ENCODE peak calls at places on chromosome 17, in four cellular contexts. One of them, this sample, is unnamed.

GRCh38 chr17:78329263-78330059 is 30.4 kb downstream of the SOCS3 start:
- DNase-seq in HL-60: peak; percentile 47
- DNase-seq in GM23338: no peak
- DNase-seq in HCT116: peak; percentile 76
- DNase-seq in this sample: no peak

GRCh38 chr17:73972056-73972455 is 231.4 kb upstream of the RPL38 start:
- DNase-seq in HL-60: no peak
- DNase-seq in GM23338: no peak
- DNase-seq in HCT116: no peak
- DNase-seq in this sample: no peak

GRCh38 chr17:35972066-35972465 is 9.2 kb downstream of the CCL16 start:
- DNase-seq in HL-60: no peak
- DNase-seq in GM23338: no peak
- DNase-seq in HCT116: no peak
- DNase-seq in this sample: no peak

GRCh38 chr17:79843917-79844815 is 4.9 kb upstream of the CBX4 start:
- DNase-seq in HL-60: no peak
- DNase-seq in GM23338: peak; percentile 78
- DNase-seq in HCT116: no peak
- DNase-seq in this sample: no peak

GRCh38 chr17:2030779-2031163 is 818 bp downstream of the DPH1 start:
- DNase-seq in HL-60: no peak
- DNase-seq in GM23338: no peak
- DNase-seq in HCT116: peak; percentile 79
- DNase-seq in this sample: peak; percentile 64

GRCh38 chr17:76681222-76682137 is 29.3 kb downstream of the MXRA7 start:
- DNase-seq in HL-60: peak; percentile 75
- DNase-seq in GM23338: peak; percentile 90
- DNase-seq in HCT116: peak; percentile 56
- DNase-seq in this sample: peak; percentile 78

GRCh38 chr17:13476722-13477121 is 125.0 kb downstream of the HS3ST3A1 start:
- DNase-seq in HL-60: no peak
- DNase-seq in GM23338: no peak
- DNase-seq in HCT116: no peak
- DNase-seq in this sample: no peak

GRCh38 chr17:70059076-70059475 is 15.9 kb upstream of the KCNJ16 start:
- DNase-seq in HL-60: no peak
- DNase-seq in GM23338: no peak
- DNase-seq in HCT116: no peak
- DNase-seq in this sample: no peak

GRCh38 chr17:64146418-64147109 is 16.6 kb upstream of the ERN1 start:
- DNase-seq in HL-60: peak; percentile 54
- DNase-seq in GM23338: peak; percentile 57
- DNase-seq in HCT116: no peak
- DNase-seq in this sample: peak; percentile 46

GRCh38 chr17:45425125-45425983 is 7.3 kb downstream of the ARHGAP27 start:
- DNase-seq in HL-60: peak; percentile 72
- DNase-seq in GM23338: peak; percentile 93
- DNase-seq in HCT116: peak; percentile 98
- DNase-seq in this sample: peak; percentile 74

GRCh38 chr17:44112284-44113280 is 10.9 kb downstream of the HDAC5 start:
- DNase-seq in HL-60: peak; percentile 2
- DNase-seq in GM23338: no peak
- DNase-seq in HCT116: no peak
- DNase-seq in this sample: no peak

GRCh38 chr17:78806451-78806850 is 24.4 kb upstream of the CYTH1 start:
- DNase-seq in HL-60: peak; percentile 23
- DNase-seq in GM23338: no peak
- DNase-seq in HCT116: no peak
- DNase-seq in this sample: no peak

GRCh38 chr17:21288581-21289017 is 4.1 kb downstream of the MAP2K3 start:
- DNase-seq in HL-60: peak; percentile 68
- DNase-seq in GM23338: no peak
- DNase-seq in HCT116: no peak
- DNase-seq in this sample: no peak

GRCh38 chr17:66789093-66789492 is 45.8 kb upstream of the CACNG5 start:
- DNase-seq in HL-60: no peak
- DNase-seq in GM23338: no peak
- DNase-seq in HCT116: no peak
- DNase-seq in this sample: no peak

GRCh38 chr17:67016039-67016762 is 28.2 kb upstream of the CACNG1 start:
- DNase-seq in HL-60: no peak
- DNase-seq in GM23338: peak; percentile 73
- DNase-seq in HCT116: no peak
- DNase-seq in this sample: no peak

GRCh38 chr17:66652840-66653507 is 181.9 kb upstream of the CACNG5 start:
- DNase-seq in HL-60: no peak
- DNase-seq in GM23338: no peak
- DNase-seq in HCT116: no peak
- DNase-seq in this sample: no peak

GRCh38 chr17:58336456-58337094 is 8.0 kb upstream of the TSPOAP1 start:
- DNase-seq in HL-60: peak; percentile 62
- DNase-seq in GM23338: no peak
- DNase-seq in HCT116: no peak
- DNase-seq in this sample: no peak

GRCh38 chr17:69637399-69638165 is 223.1 kb downstream of the MAP2K6 start:
- DNase-seq in HL-60: no peak
- DNase-seq in GM23338: no peak
- DNase-seq in HCT116: no peak
- DNase-seq in this sample: no peak

GRCh38 chr17:34580685-34581445 is 1.5 kb downstream of the TMEM132E start:
- DNase-seq in HL-60: no peak
- DNase-seq in GM23338: peak; percentile 56
- DNase-seq in HCT116: no peak
- DNase-seq in this sample: peak; percentile 49

GRCh38 chr17:68682913-68683312 is 81.7 kb upstream of the FAM20A start:
- DNase-seq in HL-60: no peak
- DNase-seq in GM23338: no peak
- DNase-seq in HCT116: no peak
- DNase-seq in this sample: no peak

GRCh38 chr17:68972119-68972704 is 17.0 kb upstream of the ABCA8 start:
- DNase-seq in HL-60: peak; percentile 20
- DNase-seq in GM23338: peak; percentile 65
- DNase-seq in HCT116: peak; percentile 15
- DNase-seq in this sample: no peak

GRCh38 chr17:6843241-6843890 is 11.8 kb upstream of the TEKT1 start:
- DNase-seq in HL-60: no peak
- DNase-seq in GM23338: peak; percentile 80
- DNase-seq in HCT116: peak; percentile 48
- DNase-seq in this sample: peak; percentile 19

GRCh38 chr17:21079196-21079595 is 36.4 kb upstream of the USP22 start:
- DNase-seq in HL-60: no peak
- DNase-seq in GM23338: no peak
- DNase-seq in HCT116: no peak
- DNase-seq in this sample: no peak

GRCh38 chr17:65022751-65023421 is 33.7 kb downstream of the GNA13 start:
- DNase-seq in HL-60: no peak
- DNase-seq in GM23338: no peak
- DNase-seq in HCT116: peak; percentile 32
- DNase-seq in this sample: no peak

GRCh38 chr17:51434434-51435170 is 174.3 kb downstream of the UTP18 start:
- DNase-seq in HL-60: no peak
- DNase-seq in GM23338: no peak
- DNase-seq in HCT116: peak; percentile 83
- DNase-seq in this sample: peak; percentile 10

GRCh38 chr17:75405365-75406221 is at the start of gene GRB2:
- DNase-seq in HL-60: peak; percentile 99
- DNase-seq in GM23338: peak; percentile 97
- DNase-seq in HCT116: peak; percentile 94
- DNase-seq in this sample: peak; percentile 100
- TF ChIP-seq REST in HL-60: no peak
- TF ChIP-seq REST in GM23338: no peak
- TF ChIP-seq REST in HCT116: no peak
- TF ChIP-seq REST in this sample: no peak

DNA sequence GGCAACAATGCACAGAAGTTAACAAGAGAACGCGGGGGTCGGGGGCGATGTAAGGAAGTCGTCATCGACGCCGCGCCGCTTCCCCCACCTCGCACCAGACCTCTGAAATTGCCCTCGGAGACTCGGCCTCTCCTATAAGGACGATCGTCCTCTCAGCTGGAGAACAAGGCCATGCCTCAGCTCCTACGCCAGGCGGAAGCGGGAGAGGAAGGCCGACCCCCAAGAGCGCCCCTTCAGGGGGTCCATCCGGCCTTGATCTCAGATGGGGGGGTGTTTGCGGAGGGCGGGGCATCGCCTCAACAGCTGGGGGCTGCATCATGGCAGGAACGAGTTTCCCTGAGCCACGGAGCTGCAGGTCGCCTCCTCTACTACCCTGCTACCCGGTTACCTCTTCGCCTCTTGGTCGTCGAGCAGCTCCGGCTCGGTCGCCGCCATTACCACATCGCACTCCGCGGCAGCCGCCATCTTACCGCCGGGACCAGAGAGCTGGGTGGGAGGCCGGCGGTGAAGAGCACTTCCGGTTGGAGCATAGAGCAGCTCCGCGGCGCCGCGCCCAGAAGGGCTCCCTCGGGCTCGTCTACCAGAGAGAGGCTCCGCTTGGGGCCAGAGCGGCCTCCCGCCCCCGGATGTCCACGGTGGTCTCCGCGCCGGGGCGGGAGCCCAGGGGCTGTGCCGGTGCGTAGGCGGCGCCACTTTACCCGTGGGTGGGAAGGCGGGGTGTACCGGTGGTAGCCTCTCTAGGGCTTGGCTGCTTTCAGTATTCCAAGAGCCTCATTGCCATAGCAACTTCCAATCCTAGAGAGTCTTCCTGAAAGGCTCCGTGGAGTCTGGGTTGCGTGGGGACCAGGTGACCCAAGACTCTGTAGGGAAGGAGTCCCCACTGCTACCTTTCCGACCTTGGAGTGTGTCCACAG is at the start of gene DNAJC7:
- DNase-seq in HL-60: peak; percentile 93
- DNase-seq in GM23338: peak; percentile 97
- DNase-seq in HCT116: peak; percentile 81
- DNase-seq in this sample: peak; percentile 95
- TF ChIP-seq REST in HL-60: peak; percentile 73
- TF ChIP-seq REST in GM23338: no peak
- TF ChIP-seq REST in HCT116: no peak
- TF ChIP-seq REST in this sample: no peak

GRCh38 chr17:72095316-72095715 is 25.5 kb upstream of the SOX9 start:
- DNase-seq in HL-60: no peak
- DNase-seq in GM23338: no peak
- DNase-seq in HCT116: no peak
- DNase-seq in this sample: no peak

GRCh38 chr17:72090108-72090507 is 30.7 kb upstream of the SOX9 start:
- DNase-seq in HL-60: no peak
- DNase-seq in GM23338: no peak
- DNase-seq in HCT116: no peak
- DNase-seq in this sample: no peak

GRCh38 chr17:72089453-72089987 is 31.3 kb upstream of the SOX9 start:
- DNase-seq in HL-60: no peak
- DNase-seq in GM23338: no peak
- DNase-seq in HCT116: no peak
- DNase-seq in this sample: no peak

GRCh38 chr17:72097144-72097543 is 23.7 kb upstream of the SOX9 start:
- DNase-seq in HL-60: no peak
- DNase-seq in GM23338: no peak
- DNase-seq in HCT116: no peak
- DNase-seq in this sample: no peak

DNA sequence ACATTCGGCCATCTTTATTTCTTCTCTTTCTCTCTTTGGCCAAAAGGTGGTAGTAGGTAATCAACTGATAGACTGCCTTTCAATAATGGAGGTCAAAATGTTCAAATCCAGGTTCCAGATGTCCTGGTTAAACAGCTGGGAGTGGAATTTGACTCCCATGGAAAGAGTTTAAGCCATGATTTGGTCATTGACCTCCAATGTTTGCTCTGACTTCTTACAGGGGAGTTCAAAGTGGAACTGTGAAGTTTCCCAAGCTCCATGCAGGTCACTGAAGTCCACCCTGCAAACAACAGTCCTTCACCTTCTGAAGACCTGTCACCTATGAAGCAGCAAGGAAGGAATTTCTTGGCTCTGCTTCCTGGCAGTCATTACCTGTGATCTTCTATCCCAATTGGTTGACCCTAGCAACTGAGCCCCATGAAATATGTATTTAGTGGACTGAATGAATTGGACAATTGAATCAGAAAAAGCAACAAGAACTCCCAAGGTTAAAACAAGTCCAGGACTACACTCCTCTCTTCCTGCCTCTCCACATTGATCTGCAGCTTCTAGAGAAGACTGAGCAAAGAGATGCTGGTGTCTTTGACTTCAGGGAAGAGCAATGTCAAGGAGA is 28.0 kb upstream of the SOX9 start:
- DNase-seq in HL-60: no peak
- DNase-seq in GM23338: no peak
- DNase-seq in HCT116: no peak
- DNase-seq in this sample: no peak
- TF ChIP-seq REST in HL-60: no peak
- TF ChIP-seq REST in GM23338: no peak
- TF ChIP-seq REST in HCT116: no peak
- TF ChIP-seq REST in this sample: no peak

DNA sequence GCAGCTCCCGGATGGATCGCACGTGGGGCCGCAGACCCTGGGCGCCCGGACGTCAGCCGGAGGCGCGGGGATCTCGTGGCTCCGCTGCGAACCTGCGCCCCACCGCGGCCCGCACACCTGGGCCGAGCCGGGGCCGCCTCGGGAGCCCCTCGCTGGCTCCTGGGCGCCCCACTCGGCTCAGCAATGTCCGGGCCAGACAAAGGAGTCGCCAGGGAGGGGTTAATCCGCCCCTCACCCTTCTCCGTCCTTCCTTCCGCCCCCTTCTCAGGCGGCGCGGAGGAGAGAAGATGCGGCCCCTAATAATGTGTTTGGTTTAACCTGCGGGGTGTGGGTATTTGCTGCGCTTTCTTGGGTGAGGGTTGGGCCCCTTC is 47.6 kb upstream of the SLC38A10 start:
- DNase-seq in HL-60: no peak
- DNase-seq in GM23338: peak; percentile 80
- DNase-seq in HCT116: no peak
- DNase-seq in this sample: no peak
- TF ChIP-seq REST in HL-60: no peak
- TF ChIP-seq REST in GM23338: no peak
- TF ChIP-seq REST in HCT116: no peak
- TF ChIP-seq REST in this sample: no peak

DNA sequence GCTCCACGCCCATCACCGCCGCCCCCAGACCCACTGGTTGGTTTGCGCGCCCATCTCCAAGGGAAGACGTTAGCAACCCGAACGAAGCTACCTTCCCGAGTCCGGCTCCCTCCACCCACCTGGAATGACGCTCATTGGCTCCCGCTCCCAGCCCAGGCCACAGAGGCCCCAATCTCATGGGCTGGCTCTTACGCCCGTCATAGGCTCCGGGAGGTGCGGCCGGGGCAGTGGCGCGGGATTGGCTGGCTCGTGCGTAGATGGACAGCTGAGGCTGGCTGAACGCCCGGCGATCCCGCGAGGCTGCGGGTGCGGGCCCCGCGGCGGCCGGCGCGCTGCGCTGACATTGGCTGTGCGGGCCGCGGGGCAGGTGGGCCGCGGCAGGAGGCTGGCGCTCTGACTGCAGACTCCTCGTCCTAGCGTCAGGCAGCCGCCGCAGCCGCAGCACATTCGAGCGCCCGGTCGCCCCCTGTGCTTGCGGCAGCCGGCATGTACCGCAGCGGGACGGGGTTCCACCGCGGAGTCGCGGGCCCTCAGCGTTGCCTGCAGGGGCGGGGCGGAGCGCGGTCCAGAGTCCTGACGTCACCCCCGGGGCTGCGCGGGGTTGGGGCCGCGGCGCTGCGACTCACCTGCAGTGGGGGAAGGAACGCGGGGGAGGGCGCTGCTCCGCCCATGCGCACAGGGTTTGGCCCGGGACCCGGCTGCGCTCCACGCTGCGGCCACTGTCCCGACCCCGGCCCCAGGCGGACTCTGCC is 453 bp upstream of the MYH10 start:
- DNase-seq in HL-60: peak; percentile 85
- DNase-seq in GM23338: peak; percentile 100
- DNase-seq in HCT116: peak; percentile 99
- DNase-seq in this sample: peak; percentile 98
- TF ChIP-seq REST in HL-60: no peak
- TF ChIP-seq REST in GM23338: no peak
- TF ChIP-seq REST in HCT116: no peak
- TF ChIP-seq REST in this sample: no peak

This sample was measured in K562.